ENCODE peak calls at places on chromosomes 4 and X, in nine cellular contexts. L, V, O, D, T, I, K, N and W are unnamed samples.

GRCh38 chr4:126890994-126891393 is 741.8 kb upstream of the INTU start:
- DNase-seq in L (no peak), V (peak), O (no peak), D (no peak), T (no peak), I (peak), K (no peak), N (no peak), W (no peak)

GRCh38 chr4:100188829-100189228 is 1.4 kb downstream of the DDIT4L start:
- DNase-seq in L (no peak), V (no peak), O (no peak), D (no peak), T (no peak), I (no peak), K (no peak), N (no peak), W (peak)

GRCh38 chr4:37453004-37453360 is 208.4 kb downstream of the NWD2 start:
- DNase-seq in L (peak), V (peak), O (peak), D (peak), T (peak), I (peak), K (peak), N (peak), W (peak)

GRCh38 chr4:7506119-7506518 is 71.4 kb upstream of the PSAPL1 start:
- DNase-seq in L (no peak), V (no peak), O (no peak), D (no peak), T (no peak), I (peak), K (no peak), N (no peak), W (no peak)

GRCh38 chr4:39928538-39928937 is 49.2 kb downstream of the PDS5A start:
- DNase-seq in L (no peak), V (no peak), O (no peak), D (no peak), T (no peak), I (no peak), K (no peak), N (no peak), W (no peak)

GRCh38 chrX:74248889-74249288 is 55.1 kb upstream of the ZCCHC13 start:
- DNase-seq in L (no peak), V (no peak), O (no peak), D (no peak), T (peak), I (no peak), K (no peak), N (no peak), W (no peak)

GRCh38 chr4:55447108-55447708 is 51.5 kb downstream of the TMEM165 start:
- DNase-seq in L (no peak), V (no peak), O (no peak), D (no peak), T (no peak), I (no peak), K (no peak), N (no peak), W (no peak)

GRCh38 chr4:154595807-154596206 is 5.3 kb upstream of the FGA start:
- DNase-seq in L (no peak), V (no peak), O (no peak), D (no peak), T (no peak), I (peak), K (peak), N (no peak), W (no peak)

GRCh38 chrX:48893556-48894348 is 3.8 kb downstream of the TIMM17B start:
- DNase-seq in L (no peak), V (no peak), O (no peak), D (no peak), T (no peak), I (no peak), K (no peak), N (no peak), W (no peak)

GRCh38 chr4:148015058-148015457 is 283.2 kb downstream of the ARHGAP10 start:
- DNase-seq in L (no peak), V (peak), O (no peak), D (no peak), T (no peak), I (peak), K (no peak), N (no peak), W (no peak)

GRCh38 chrX:39896951-39897740 is 200.6 kb downstream of the BCOR start:
- DNase-seq in L (no peak), V (peak), O (no peak), D (no peak), T (no peak), I (peak), K (peak), N (no peak), W (no peak)

GRCh38 chr4:99536148-99536728 is 25.4 kb downstream of the C4orf17 start:
- DNase-seq in L (no peak), V (no peak), O (no peak), D (no peak), T (no peak), I (no peak), K (no peak), N (no peak), W (no peak)

GRCh38 chr4:122576261-122577188 is 44.3 kb downstream of the IL21 start:
- DNase-seq in L (no peak), V (peak), O (no peak), D (peak), T (no peak), I (no peak), K (peak), N (peak), W (no peak)

GRCh38 chrX:69155786-69156520 is 9.3 kb downstream of the PJA1 start:
- DNase-seq in L (no peak), V (no peak), O (no peak), D (no peak), T (no peak), I (no peak), K (no peak), N (no peak), W (no peak)

GRCh38 chr4:47122592-47123291 is 91.4 kb downstream of the GABRB1 start:
- DNase-seq in L (peak), V (peak), O (peak), D (peak), T (peak), I (peak), K (peak), N (peak), W (peak)

GRCh38 chr4:154332681-154333421 is 158.7 kb downstream of the DCHS2 start:
- DNase-seq in L (no peak), V (no peak), O (peak), D (no peak), T (peak), I (no peak), K (no peak), N (peak), W (peak)

GRCh38 chr4:106238819-106239420 is 77.1 kb downstream of the TBCK start:
- DNase-seq in L (no peak), V (peak), O (no peak), D (peak), T (peak), I (peak), K (peak), N (peak), W (no peak)

GRCh38 chr4:146142768-146143167 is 32.8 kb upstream of the LSM6 start:
- DNase-seq in L (no peak), V (no peak), O (peak), D (no peak), T (no peak), I (no peak), K (peak), N (no peak), W (no peak)

GRCh38 chrX:12210921-12211320 is 72.6 kb downstream of the FRMPD4 start:
- DNase-seq in L (no peak), V (peak), O (no peak), D (peak), T (no peak), I (peak), K (peak), N (no peak), W (no peak)

GRCh38 chr4:114287079-114287696 is 307.7 kb upstream of the ARSJ start:
- DNase-seq in L (no peak), V (no peak), O (no peak), D (no peak), T (no peak), I (no peak), K (peak), N (no peak), W (no peak)

GRCh38 chrX:23737413-23737812 is 5.7 kb downstream of the ACOT9 start:
- DNase-seq in L (no peak), V (no peak), O (no peak), D (no peak), T (no peak), I (peak), K (peak), N (no peak), W (no peak)

GRCh38 chr4:15469402-15470148 is at the start of gene CC2D2A:
- DNase-seq in L (no peak), V (peak), O (no peak), D (no peak), T (peak), I (peak), K (peak), N (no peak), W (no peak)

GRCh38 chrX:124392794-124393193 is 46.4 kb downstream of the SH2D1A start:
- DNase-seq in L (no peak), V (no peak), O (no peak), D (no peak), T (no peak), I (no peak), K (no peak), N (no peak), W (no peak)

GRCh38 chr4:80213117-80213815 is 16.0 kb downstream of the PRDM8 start:
- DNase-seq in L (no peak), V (peak), O (no peak), D (no peak), T (no peak), I (peak), K (peak), N (no peak), W (no peak)

GRCh38 chr4:72136429-72136828 is 104.6 kb downstream of the NPFFR2 start:
- DNase-seq in L (no peak), V (no peak), O (no peak), D (no peak), T (no peak), I (peak), K (no peak), N (no peak), W (no peak)

GRCh38 chr4:126888968-126889367 is 743.8 kb upstream of the INTU start:
- DNase-seq in L (no peak), V (peak), O (no peak), D (peak), T (no peak), I (peak), K (peak), N (no peak), W (no peak)

GRCh38 chr4:2793920-2794706 is 1.2 kb downstream of the SH3BP2 start:
- DNase-seq in L (no peak), V (peak), O (peak), D (no peak), T (peak), I (no peak), K (peak), N (no peak), W (peak)

GRCh38 chr4:158094413-158095110 is 78.3 kb downstream of the GASK1B start:
- DNase-seq in L (peak), V (peak), O (no peak), D (no peak), T (peak), I (peak), K (peak), N (no peak), W (peak)

GRCh38 chr4:184534511-184535391 is 60.4 kb upstream of the IRF2 start:
- DNase-seq in L (no peak), V (peak), O (no peak), D (peak), T (peak), I (peak), K (peak), N (peak), W (no peak)

GRCh38 chrX:119685225-119686066 is 7.5 kb downstream of the SEPTIN6 start:
- DNase-seq in L (no peak), V (no peak), O (no peak), D (no peak), T (peak), I (no peak), K (no peak), N (peak), W (peak)

GRCh38 chrX:46837543-46838481 is 969 bp downstream of the RP2 start:
- DNase-seq in L (no peak), V (peak), O (no peak), D (no peak), T (no peak), I (peak), K (peak), N (peak), W (no peak)

GRCh38 chr4:10625130-10625529 is 59.4 kb downstream of the CLNK start:
- DNase-seq in L (no peak), V (peak), O (no peak), D (no peak), T (no peak), I (no peak), K (no peak), N (no peak), W (no peak)

GRCh38 chr4:66920514-66920913 is 624.8 kb downstream of the CENPC start:
- DNase-seq in L (no peak), V (no peak), O (no peak), D (no peak), T (no peak), I (no peak), K (no peak), N (no peak), W (no peak)

GRCh38 chr4:25439913-25440477 is 62.9 kb downstream of the ANAPC4 start:
- DNase-seq in L (peak), V (peak), O (peak), D (peak), T (peak), I (peak), K (peak), N (peak), W (peak)

GRCh38 chrX:108165349-108166111 is 74.0 kb downstream of the ATG4A start:
- DNase-seq in L (no peak), V (peak), O (no peak), D (no peak), T (peak), I (peak), K (no peak), N (no peak), W (peak)

GRCh38 chr4:173411106-173411703 is 12.3 kb upstream of the SCRG1 start:
- DNase-seq in L (no peak), V (no peak), O (no peak), D (no peak), T (no peak), I (no peak), K (peak), N (no peak), W (no peak)

GRCh38 chrX:110853610-110854009 is 58.0 kb upstream of the CHRDL1 start:
- DNase-seq in L (no peak), V (peak), O (peak), D (no peak), T (no peak), I (peak), K (peak), N (no peak), W (no peak)

DNA sequence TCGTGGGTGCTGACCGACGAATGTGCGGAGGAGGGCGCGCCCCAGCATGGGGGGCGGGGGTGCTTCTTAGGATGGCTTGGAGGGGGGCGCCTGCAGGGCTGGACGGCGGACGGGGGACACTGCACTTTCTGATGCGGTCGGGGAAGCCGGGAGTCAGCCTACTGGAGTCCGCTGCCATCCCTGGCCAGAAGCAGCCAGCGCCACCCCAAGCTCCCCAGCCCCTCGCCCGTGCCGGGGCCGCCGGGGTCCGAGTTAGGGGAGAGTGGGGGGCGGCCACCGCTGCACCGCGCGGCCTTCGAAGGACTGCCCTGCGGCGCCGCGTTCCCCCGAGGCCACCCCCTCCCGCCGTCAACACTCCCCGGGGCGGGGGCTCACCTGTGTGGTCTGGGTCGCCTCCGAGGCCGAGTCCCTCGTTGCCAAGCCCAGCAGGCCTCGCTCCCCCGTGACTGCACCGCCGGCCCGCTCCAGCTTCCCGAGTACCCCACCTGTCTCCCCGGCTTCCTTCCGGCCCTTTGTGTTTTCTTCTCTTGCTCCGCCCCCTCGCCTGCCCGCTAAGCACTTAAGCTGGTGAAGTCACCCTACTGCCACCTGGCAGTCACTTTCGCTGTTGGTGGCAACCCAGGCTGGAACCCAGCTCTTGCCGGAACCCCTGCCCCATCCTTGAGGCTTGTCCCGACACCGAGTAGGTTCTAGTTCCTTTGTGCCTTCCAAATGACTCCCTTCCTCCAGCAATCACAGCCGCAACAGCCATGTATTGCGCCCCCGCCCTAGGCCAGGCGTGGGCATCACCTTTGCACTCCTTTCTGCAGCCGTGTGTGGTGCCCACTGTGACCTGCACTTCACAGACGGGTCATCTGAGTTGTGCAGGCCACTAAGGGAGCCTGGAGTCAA is at the start of gene OCIAD2:
- DNase-seq in L (peak), V (peak), O (peak), D (no peak), T (peak), I (peak), K (peak), N (peak), W (peak)
- TF ChIP-seq CTCF in L (peak), V (no peak), O (no peak), D (no peak), T (peak), I (no peak), K (peak), N (peak), W (no peak)

GRCh38 chrX:71623714-71624113 is 5.4 kb upstream of the CXCR3 start:
- DNase-seq in L (no peak), V (no peak), O (no peak), D (no peak), T (no peak), I (no peak), K (no peak), N (no peak), W (no peak)

GRCh38 chrX:71623105-71623450 is 4.8 kb upstream of the CXCR3 start:
- DNase-seq in L (no peak), V (no peak), O (no peak), D (no peak), T (no peak), I (no peak), K (no peak), N (no peak), W (no peak)

GRCh38 chrX:71621644-71622346 is 3.5 kb upstream of the CXCR3 start:
- DNase-seq in L (no peak), V (no peak), O (no peak), D (no peak), T (peak), I (no peak), K (no peak), N (no peak), W (no peak)

GRCh38 chrX:71625471-71625870 is 7.2 kb upstream of the CXCR3 start:
- DNase-seq in L (no peak), V (no peak), O (no peak), D (no peak), T (no peak), I (no peak), K (no peak), N (no peak), W (no peak)

GRCh38 chrX:71622347-71623104 is 4.2 kb upstream of the CXCR3 start:
- DNase-seq in L (no peak), V (peak), O (peak), D (peak), T (peak), I (peak), K (peak), N (peak), W (peak)
- TF ChIP-seq CTCF in L (no peak), V (no peak), O (no peak), D (peak), T (peak), I (no peak), K (peak), N (no peak), W (peak)

DNA sequence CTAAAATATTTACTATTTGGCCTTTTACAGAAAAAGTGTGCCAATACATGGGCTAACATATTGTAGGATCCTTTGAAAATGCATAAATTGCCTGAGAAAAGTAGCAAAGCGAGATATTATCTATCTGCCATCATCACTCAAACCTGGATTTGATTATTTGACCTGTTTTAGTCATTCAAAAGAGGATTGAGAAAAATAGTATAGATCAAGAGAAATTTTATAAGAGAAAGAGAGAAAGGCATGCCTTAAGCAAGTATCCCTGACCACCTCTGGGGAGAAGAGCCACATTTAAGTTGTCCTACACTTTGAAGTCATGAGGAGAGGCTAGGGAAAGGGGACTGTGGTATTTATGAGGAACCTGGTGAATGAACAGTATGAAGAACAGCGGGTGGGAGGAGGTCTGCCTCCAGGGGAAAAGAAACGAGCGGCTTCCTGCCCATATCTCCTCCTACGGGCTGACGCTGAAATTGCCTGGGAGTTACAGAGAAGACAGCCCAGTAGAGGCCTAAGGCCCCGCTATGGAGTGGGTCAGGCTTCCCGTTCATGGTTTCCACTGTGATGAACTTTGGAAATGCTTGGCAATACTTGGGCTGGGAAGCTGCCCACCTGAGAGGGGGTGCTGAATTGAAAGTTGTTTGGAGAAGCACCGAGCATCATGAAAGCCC is 106.8 kb upstream of the ACSL4 start:
- DNase-seq in L (no peak), V (peak), O (no peak), D (no peak), T (no peak), I (peak), K (no peak), N (no peak), W (peak)
- TF ChIP-seq CTCF in L (peak), V (peak), O (no peak), D (no peak), T (no peak), I (no peak), K (no peak), N (no peak), W (no peak)

DNA sequence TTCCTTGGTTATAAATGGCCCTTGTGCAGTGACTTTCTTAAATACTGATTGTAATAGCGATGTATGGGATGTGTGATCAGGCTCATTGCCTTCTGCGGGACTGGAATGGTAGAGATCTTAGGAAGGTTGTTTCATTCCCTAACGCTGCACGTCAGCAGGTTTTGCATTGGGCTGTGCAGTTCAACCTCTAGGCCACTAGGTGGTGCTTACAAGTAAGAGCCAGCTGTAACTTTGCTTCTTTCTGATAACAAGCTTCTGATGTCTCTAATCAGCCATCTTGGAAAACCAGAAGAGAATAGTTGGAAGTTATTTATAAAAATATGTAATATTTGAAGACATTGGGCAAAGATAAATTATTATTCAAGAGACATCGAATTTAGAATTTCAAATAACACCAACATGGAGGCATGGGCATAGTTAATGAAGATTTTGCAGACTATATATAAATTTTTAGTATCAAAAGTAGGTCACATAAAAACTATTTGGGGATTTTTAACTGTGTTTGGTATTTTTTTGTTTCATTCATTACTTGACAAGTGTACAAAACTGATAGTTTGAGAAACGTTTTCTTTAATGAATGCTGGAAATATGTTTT is 339.7 kb upstream of the PCDH7 start:
- DNase-seq in L (no peak), V (peak), O (no peak), D (peak), T (peak), I (peak), K (peak), N (no peak), W (no peak)
- TF ChIP-seq CTCF in L (peak), V (peak), O (no peak), D (peak), T (peak), I (peak), K (peak), N (peak), W (no peak)